ENCODE peak calls at places on chromosomes 11 and 22, in four cellular contexts. One of them, this sample, is unnamed.
A peak's percentile ranks its signal among the peaks of the same experiment; 100 is the strongest.

GRCh38 chr11:64876835-64877341 is 1.5 kb downstream of the EHD1 start:
- DNase-seq in GM12878: no peak
- DNase-seq in HepG2: peak; percentile 39
- DNase-seq in K562: no peak
- DNase-seq in this sample: no peak

GRCh38 chr11:8683115-8683807 is 669 bp downstream of the RPL27A start:
- DNase-seq in HepG2: no peak
- DNase-seq in K562: peak; percentile 39
- DNase-seq in GM12878: no peak
- DNase-seq in this sample: no peak

GRCh38 chr11:126212089-126212660 is 593 bp downstream of the FAM118B start:
- DNase-seq in HepG2: no peak
- DNase-seq in K562: no peak
- DNase-seq in GM12878: no peak
- DNase-seq in this sample: no peak

GRCh38 chr22:48780597-48781277 is 1046.9 kb downstream of the BRD1 start:
- DNase-seq in GM12878: no peak
- DNase-seq in K562: no peak
- DNase-seq in HepG2: no peak
- DNase-seq in this sample: no peak

GRCh38 chr11:86183694-86184093 is 60.9 kb upstream of the EED start:
- DNase-seq in GM12878: no peak
- DNase-seq in K562: peak; percentile 48
- DNase-seq in HepG2: no peak
- DNase-seq in this sample: no peak

GRCh38 chr11:93740031-93740801 is 1.1 kb downstream of the TAF1D start:
- DNase-seq in HepG2: peak; percentile 75
- DNase-seq in K562: peak; percentile 23
- DNase-seq in GM12878: no peak
- DNase-seq in this sample: no peak

GRCh38 chr22:38761202-38762162 is 5.7 kb upstream of the SUN2 start:
- DNase-seq in GM12878: no peak
- DNase-seq in K562: no peak
- DNase-seq in HepG2: no peak
- DNase-seq in this sample: no peak

GRCh38 chr11:103396237-103396636 is 287.0 kb downstream of the DYNC2H1 start:
- DNase-seq in GM12878: no peak
- DNase-seq in HepG2: no peak
- DNase-seq in K562: no peak
- DNase-seq in this sample: no peak

GRCh38 chr11:93567406-93567819 is 24.2 kb upstream of the SMCO4 start:
- DNase-seq in GM12878: no peak
- DNase-seq in K562: no peak
- DNase-seq in HepG2: no peak
- DNase-seq in this sample: no peak

GRCh38 chr11:45993438-45994064 is 71.1 kb downstream of the LARGE2 start:
- DNase-seq in HepG2: no peak
- DNase-seq in K562: peak; percentile 45
- DNase-seq in GM12878: no peak
- DNase-seq in this sample: no peak

GRCh38 chr11:110000045-110000502 is 93.1 kb upstream of the ZC3H12C start:
- DNase-seq in K562: no peak
- DNase-seq in GM12878: peak; percentile 92
- DNase-seq in HepG2: no peak
- DNase-seq in this sample: no peak

GRCh38 chr11:20008190-20008801 is 152.0 kb downstream of the DBX1 start:
- DNase-seq in HepG2: no peak
- DNase-seq in GM12878: no peak
- DNase-seq in K562: no peak
- DNase-seq in this sample: no peak

GRCh38 chr11:3942956-3943497 is 87.6 kb downstream of the STIM1 start:
- DNase-seq in K562: no peak
- DNase-seq in HepG2: peak; percentile 38
- DNase-seq in GM12878: no peak
- DNase-seq in this sample: no peak

GRCh38 chr11:64614927-64615326 is 23.9 kb downstream of the SLC22A12 start:
- DNase-seq in GM12878: no peak
- DNase-seq in K562: no peak
- DNase-seq in HepG2: no peak
- DNase-seq in this sample: no peak

GRCh38 chr11:83819936-83820549 is 533.9 kb upstream of the CCDC90B start:
- DNase-seq in HepG2: peak; percentile 43
- DNase-seq in K562: peak; percentile 19
- DNase-seq in GM12878: no peak
- DNase-seq in this sample: peak; percentile 20

DNA sequence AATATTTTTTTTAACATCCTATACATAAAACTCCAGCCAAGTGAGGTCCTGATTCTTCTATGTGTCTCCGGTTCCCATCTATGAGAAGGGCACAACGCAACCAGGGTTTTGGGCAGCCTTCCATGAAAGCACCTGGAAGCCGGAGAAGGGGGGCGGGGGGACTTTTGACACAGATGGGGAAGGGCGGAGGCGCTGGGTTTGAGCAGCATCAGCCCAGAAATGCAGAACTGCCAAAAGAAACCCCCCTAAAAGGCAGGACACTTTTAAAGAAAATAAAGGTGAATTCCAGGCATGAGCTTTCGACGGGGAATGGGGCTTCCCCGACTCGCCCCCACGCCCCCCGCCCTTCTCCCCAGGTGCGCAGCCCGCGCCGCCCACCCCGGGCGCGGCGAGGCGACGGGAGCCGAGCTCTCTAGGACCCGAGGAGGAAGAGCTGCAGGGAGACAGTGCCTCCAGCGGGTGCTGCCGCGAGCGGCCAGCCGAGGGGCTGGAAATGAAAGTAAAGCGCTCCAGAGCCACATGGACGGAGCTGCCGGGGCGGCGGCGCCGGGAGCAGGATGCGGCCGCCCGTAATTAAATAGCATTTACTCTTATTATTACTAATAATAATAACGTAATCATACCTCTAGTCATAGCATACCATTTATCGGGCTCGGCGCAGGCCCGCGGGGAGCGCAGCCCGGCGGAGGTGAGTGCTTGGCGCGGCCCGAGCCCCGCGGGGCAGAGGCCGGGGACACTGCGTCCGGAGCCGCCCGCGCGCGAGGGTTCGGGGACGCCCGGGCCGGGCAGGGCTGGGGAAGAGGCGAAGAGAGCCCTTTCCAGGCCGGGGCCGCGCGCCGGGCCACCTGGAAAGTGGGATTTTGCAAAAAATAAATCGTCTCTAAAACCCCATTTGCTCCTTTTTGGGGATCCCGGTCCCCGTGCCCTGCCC is at the start of gene ZC3H7B:
- DNase-seq in HepG2: peak; percentile 76
- DNase-seq in GM12878: peak; percentile 28
- DNase-seq in K562: peak; percentile 76
- DNase-seq in this sample: peak; percentile 91
- TF ChIP-seq TARDBP in HepG2: no peak
- TF ChIP-seq TARDBP in GM12878: no peak
- TF ChIP-seq TARDBP in K562: no peak
- TF ChIP-seq TARDBP in this sample: no peak

GRCh38 chr22:50530280-50530856 is 556 bp upstream of the TYMP start:
- DNase-seq in K562: no peak
- DNase-seq in GM12878: no peak
- DNase-seq in HepG2: peak; percentile 74
- DNase-seq in this sample: no peak

GRCh38 chr22:50528682-50529415 is 963 bp downstream of the TYMP start:
- DNase-seq in HepG2: no peak
- DNase-seq in GM12878: no peak
- DNase-seq in K562: no peak
- DNase-seq in this sample: no peak

GRCh38 chr22:50527921-50528681 is 1.7 kb downstream of the TYMP start:
- DNase-seq in GM12878: no peak
- DNase-seq in K562: no peak
- DNase-seq in HepG2: no peak
- DNase-seq in this sample: no peak

GRCh38 chr22:50530857-50531545 is 1.2 kb upstream of the TYMP start:
- DNase-seq in GM12878: no peak
- DNase-seq in K562: no peak
- DNase-seq in HepG2: peak; percentile 47
- DNase-seq in this sample: no peak

DNA sequence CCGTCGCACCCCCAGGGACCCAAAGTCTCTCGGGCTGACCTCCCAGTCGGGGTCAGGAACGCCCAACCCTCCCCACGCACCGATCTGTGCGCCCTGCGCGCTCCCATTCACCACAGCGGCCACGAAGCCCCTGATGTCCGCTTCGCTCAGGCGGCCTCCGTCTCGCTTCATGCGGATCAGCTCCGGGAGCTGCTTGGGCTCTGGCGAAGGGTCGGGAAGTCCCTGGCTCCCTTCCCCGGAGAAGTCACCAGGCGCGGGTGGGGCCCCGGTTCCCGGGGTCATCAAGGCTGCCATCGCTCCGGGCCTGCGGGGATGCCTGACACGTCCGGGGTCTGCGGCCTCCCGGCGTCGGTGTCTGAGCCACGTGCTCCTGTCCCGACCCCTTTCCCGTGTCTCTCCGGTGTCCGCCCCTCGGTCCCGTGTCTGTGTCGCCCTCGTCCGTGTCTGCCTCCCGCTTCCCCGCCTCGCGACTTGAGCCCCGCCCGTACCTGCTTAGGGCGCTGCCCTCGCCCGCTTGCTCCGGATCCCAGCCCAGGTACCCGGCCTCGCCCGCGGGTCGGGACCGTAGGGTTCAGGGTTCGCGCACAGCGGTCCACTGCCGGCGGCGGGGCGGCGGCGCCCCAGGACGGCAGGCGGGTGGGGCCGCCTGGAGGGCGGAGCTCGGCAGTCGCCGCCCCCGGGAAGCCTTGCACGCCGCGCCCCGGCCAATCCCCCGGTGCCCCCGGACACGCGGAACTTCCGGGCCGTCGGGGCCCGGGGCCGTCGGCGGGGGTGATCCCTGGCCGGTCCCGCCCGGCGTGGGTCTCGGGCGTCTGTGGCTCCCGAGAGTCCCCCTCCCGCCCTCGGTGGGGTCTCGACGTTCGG is at the start of gene TYMP:
- DNase-seq in K562: no peak
- DNase-seq in GM12878: no peak
- DNase-seq in HepG2: peak; percentile 19
- DNase-seq in this sample: no peak
- TF ChIP-seq TARDBP in K562: no peak
- TF ChIP-seq TARDBP in GM12878: no peak
- TF ChIP-seq TARDBP in HepG2: no peak
- TF ChIP-seq TARDBP in this sample: no peak

DNA sequence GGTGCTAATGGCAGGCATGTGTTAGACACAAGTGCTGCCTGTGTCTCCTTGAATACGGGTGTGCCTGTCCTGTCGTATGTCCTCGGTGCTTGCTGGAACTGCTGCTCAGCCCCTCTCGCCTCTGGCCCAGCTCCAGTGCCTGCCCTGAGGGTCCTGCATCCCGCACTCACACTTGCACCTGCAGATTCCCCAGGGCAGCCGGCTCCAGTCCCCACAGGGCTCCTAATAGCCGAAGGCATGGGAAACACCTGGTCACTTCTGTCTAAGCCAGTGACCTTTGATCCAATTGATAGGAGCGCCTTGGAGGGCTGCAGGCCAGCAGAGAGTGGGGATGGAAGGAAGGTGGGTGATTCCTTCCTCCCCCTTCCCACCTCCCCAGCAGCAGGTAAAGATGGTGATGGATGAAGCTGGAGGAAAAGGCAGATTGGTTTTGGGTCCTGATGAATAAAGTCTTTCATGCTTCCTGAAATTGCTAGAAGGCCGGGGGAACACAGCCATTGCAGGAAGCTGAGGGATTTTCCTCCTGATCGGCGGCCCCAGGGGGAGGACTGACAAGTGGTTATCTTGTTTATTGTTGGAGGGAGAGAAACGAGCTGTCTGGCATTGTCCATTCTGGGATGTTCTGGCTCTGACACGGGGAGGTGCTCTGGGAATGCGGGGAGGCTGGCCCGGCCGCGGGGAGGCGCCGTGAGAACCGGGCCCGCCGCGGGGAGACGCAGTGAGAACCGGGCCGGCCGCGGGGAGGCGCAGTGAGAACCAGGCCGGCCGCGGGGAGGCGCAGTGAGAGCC is 110.9 kb upstream of the B3GAT1 start:
- DNase-seq in GM12878: no peak
- DNase-seq in HepG2: no peak
- DNase-seq in K562: no peak
- DNase-seq in this sample: no peak
- TF ChIP-seq TARDBP in GM12878: no peak
- TF ChIP-seq TARDBP in HepG2: no peak
- TF ChIP-seq TARDBP in K562: no peak
- TF ChIP-seq TARDBP in this sample: no peak

GRCh38 chr11:121681536-121681935 is 228.8 kb upstream of the SORL1-AS1 start:
- DNase-seq in K562: no peak
- DNase-seq in HepG2: no peak
- DNase-seq in GM12878: no peak
- DNase-seq in this sample: no peak
- TF ChIP-seq TARDBP in K562: no peak
- TF ChIP-seq TARDBP in HepG2: no peak
- TF ChIP-seq TARDBP in GM12878: no peak
- TF ChIP-seq TARDBP in this sample: no peak

GRCh38 chr22:37534445-37534844 is 15.2 kb upstream of the CARD10 start:
- DNase-seq in K562: no peak
- DNase-seq in HepG2: no peak
- DNase-seq in GM12878: no peak
- DNase-seq in this sample: no peak

GRCh38 chr22:37533995-37534394 is 14.8 kb upstream of the CARD10 start:
- DNase-seq in HepG2: no peak
- DNase-seq in GM12878: peak; percentile 28
- DNase-seq in K562: no peak
- DNase-seq in this sample: no peak

GRCh38 chr22:37542959-37543358 is 17.3 kb upstream of the CDC42EP1 start:
- DNase-seq in HepG2: no peak
- DNase-seq in K562: no peak
- DNase-seq in GM12878: no peak
- DNase-seq in this sample: no peak

GRCh38 chr22:37535159-37535558 is 15.9 kb upstream of the CARD10 start:
- DNase-seq in HepG2: no peak
- DNase-seq in K562: no peak
- DNase-seq in GM12878: no peak
- DNase-seq in this sample: no peak

DNA sequence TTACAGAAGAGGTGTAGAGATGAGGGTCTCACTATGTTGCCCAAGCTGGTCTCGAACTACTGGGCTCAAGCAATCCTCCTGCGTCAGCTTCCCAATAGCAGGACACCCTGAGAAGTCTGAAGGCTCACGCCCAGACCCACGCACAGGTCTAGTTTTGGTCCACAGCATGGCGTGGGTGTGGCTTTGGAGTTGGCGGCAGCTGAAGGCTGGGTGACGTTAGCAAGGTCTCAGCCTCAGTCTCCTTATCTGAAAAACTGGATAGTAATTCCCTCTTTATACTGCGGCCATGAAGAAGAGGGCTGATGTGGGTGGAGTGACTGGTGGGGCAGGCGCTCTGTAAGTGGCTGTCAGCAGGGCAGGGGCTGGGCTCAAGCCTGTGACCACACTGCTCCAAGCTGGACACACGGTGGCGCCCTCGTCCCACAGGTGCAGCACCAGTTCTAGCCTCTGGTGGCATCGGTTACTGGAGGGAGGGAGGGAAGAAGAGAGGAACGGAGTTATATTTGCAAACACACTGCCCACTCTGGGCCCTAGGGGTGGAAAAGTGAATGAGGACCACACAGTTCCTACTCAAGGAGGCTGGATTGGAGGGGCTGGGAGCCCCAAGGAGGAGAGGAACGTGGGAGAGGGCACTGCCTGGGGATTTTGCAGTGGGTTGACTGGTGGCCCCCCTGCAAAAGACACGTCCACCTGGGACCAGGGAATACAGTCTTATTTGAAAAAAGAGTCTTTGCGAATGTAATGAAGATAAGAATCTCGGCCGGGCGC is 19.6 kb upstream of the CARD10 start:
- DNase-seq in GM12878: peak; percentile 80
- DNase-seq in HepG2: peak; percentile 88
- DNase-seq in K562: peak; percentile 87
- DNase-seq in this sample: peak; percentile 99
- TF ChIP-seq TARDBP in GM12878: no peak
- TF ChIP-seq TARDBP in HepG2: no peak
- TF ChIP-seq TARDBP in K562: no peak
- TF ChIP-seq TARDBP in this sample: no peak

GRCh38 chr22:47105085-47105484 is 342.6 kb downstream of the TBC1D22A start:
- DNase-seq in K562: no peak
- DNase-seq in HepG2: no peak
- DNase-seq in GM12878: no peak
- DNase-seq in this sample: no peak
- TF ChIP-seq TARDBP in K562: no peak
- TF ChIP-seq TARDBP in HepG2: no peak
- TF ChIP-seq TARDBP in GM12878: no peak
- TF ChIP-seq TARDBP in this sample: no peak

This sample was measured in HEK293T.